ENCODE peak calls at places on chromosomes 1 and 21, in four cellular contexts. One of them, this sample, is unnamed.

GRCh38 chr1:211036701-211037494 is 97.0 kb downstream of the KCNH1 start:
- DNase-seq in fibroblast of villous mesenchyme: peak; percentile 83
- DNase-seq in IMR-90: peak; percentile 92
- DNase-seq in uterus: no peak
- DNase-seq in this sample: peak; percentile 76

GRCh38 chr1:166327886-166328285 is 161.1 kb upstream of the FAM78B start:
- DNase-seq in fibroblast of villous mesenchyme: no peak
- DNase-seq in IMR-90: no peak
- DNase-seq in uterus: no peak
- DNase-seq in this sample: no peak

GRCh38 chr1:241215203-241215602 is 141.8 kb downstream of the RGS7 start:
- DNase-seq in fibroblast of villous mesenchyme: peak; percentile 1
- DNase-seq in IMR-90: no peak
- DNase-seq in uterus: no peak
- DNase-seq in this sample: peak; percentile 30

GRCh38 chr1:156376146-156376545 is 7.1 kb downstream of the RHBG start:
- DNase-seq in fibroblast of villous mesenchyme: no peak
- DNase-seq in IMR-90: peak; percentile 32
- DNase-seq in uterus: no peak
- DNase-seq in this sample: peak; percentile 64

GRCh38 chr1:2468041-2468472 is 8.0 kb upstream of the PLCH2 start:
- DNase-seq in fibroblast of villous mesenchyme: peak; percentile 22
- DNase-seq in IMR-90: peak; percentile 34
- DNase-seq in uterus: no peak
- DNase-seq in this sample: no peak

GRCh38 chr1:34987018-34987417 is 1.9 kb upstream of the TMEM35B start:
- DNase-seq in fibroblast of villous mesenchyme: peak; percentile 57
- DNase-seq in IMR-90: peak; percentile 34
- DNase-seq in uterus: no peak
- DNase-seq in this sample: peak; percentile 18

GRCh38 chr1:161096514-161096913 is 1.6 kb upstream of the KLHDC9 start:
- DNase-seq in fibroblast of villous mesenchyme: peak; percentile 87
- DNase-seq in IMR-90: peak; percentile 54
- DNase-seq in uterus: peak; percentile 45
- DNase-seq in this sample: peak; percentile 88

GRCh38 chr21:45371092-45371491 is 33.9 kb upstream of the COL18A1 start:
- DNase-seq in fibroblast of villous mesenchyme: no peak
- DNase-seq in IMR-90: no peak
- DNase-seq in uterus: no peak
- DNase-seq in this sample: no peak

GRCh38 chr1:5279127-5279526 is 624.7 kb downstream of the AJAP1 start:
- DNase-seq in fibroblast of villous mesenchyme: no peak
- DNase-seq in IMR-90: no peak
- DNase-seq in uterus: no peak
- DNase-seq in this sample: no peak

GRCh38 chr1:42162181-42162580 is 2.4 kb downstream of the GUCA2A start:
- DNase-seq in fibroblast of villous mesenchyme: no peak
- DNase-seq in IMR-90: no peak
- DNase-seq in uterus: no peak
- DNase-seq in this sample: no peak

GRCh38 chr1:11198851-11199628 is 9.9 kb downstream of the ANGPTL7 start:
- DNase-seq in fibroblast of villous mesenchyme: no peak
- DNase-seq in IMR-90: no peak
- DNase-seq in uterus: no peak
- DNase-seq in this sample: no peak

GRCh38 chr1:163188947-163189346 is 13.8 kb downstream of the RGS5 start:
- DNase-seq in fibroblast of villous mesenchyme: no peak
- DNase-seq in IMR-90: no peak
- DNase-seq in uterus: no peak
- DNase-seq in this sample: no peak

GRCh38 chr21:29326914-29327554 is 28.3 kb downstream of the BACH1 start:
- DNase-seq in fibroblast of villous mesenchyme: no peak
- DNase-seq in IMR-90: no peak
- DNase-seq in uterus: no peak
- DNase-seq in this sample: no peak

GRCh38 chr1:155049651-155050559 is 1.2 kb upstream of the ADAM15 start:
- DNase-seq in fibroblast of villous mesenchyme: no peak
- DNase-seq in IMR-90: peak; percentile 69
- DNase-seq in uterus: no peak
- DNase-seq in this sample: peak; percentile 54

GRCh38 chr1:1020000-1020404 is at the start of gene AGRN:
- DNase-seq in fibroblast of villous mesenchyme: peak; percentile 17
- DNase-seq in IMR-90: no peak
- DNase-seq in uterus: no peak
- DNase-seq in this sample: no peak

GRCh38 chr1:32413507-32414185 is 19.4 kb upstream of the BSDC1 start:
- DNase-seq in fibroblast of villous mesenchyme: peak; percentile 76
- DNase-seq in IMR-90: peak; percentile 68
- DNase-seq in uterus: peak; percentile 42
- DNase-seq in this sample: peak; percentile 66

GRCh38 chr1:32208891-32209309 is at the start of gene DCDC2B:
- DNase-seq in fibroblast of villous mesenchyme: peak; percentile 35
- DNase-seq in IMR-90: peak; percentile 37
- DNase-seq in uterus: peak; percentile 38
- DNase-seq in this sample: peak; percentile 46

GRCh38 chr1:240474133-240474614 is 137.8 kb downstream of the GREM2 start:
- DNase-seq in fibroblast of villous mesenchyme: peak; percentile 76
- DNase-seq in IMR-90: peak; percentile 87
- DNase-seq in uterus: no peak
- DNase-seq in this sample: peak; percentile 87

GRCh38 chr1:19300211-19300610 is 11.6 kb upstream of the AKR7A3 start:
- DNase-seq in fibroblast of villous mesenchyme: no peak
- DNase-seq in IMR-90: no peak
- DNase-seq in uterus: no peak
- DNase-seq in this sample: no peak

GRCh38 chr1:1352784-1353388 is 3.7 kb upstream of the DVL1 start:
- DNase-seq in fibroblast of villous mesenchyme: no peak
- DNase-seq in IMR-90: no peak
- DNase-seq in uterus: no peak
- DNase-seq in this sample: no peak

GRCh38 chr1:17909634-17910033 is 154.5 kb downstream of the ACTL8 start:
- DNase-seq in fibroblast of villous mesenchyme: peak; percentile 10
- DNase-seq in IMR-90: peak; percentile 24
- DNase-seq in uterus: no peak
- DNase-seq in this sample: peak; percentile 52

GRCh38 chr1:95041491-95042165 is 31.1 kb downstream of the ALG14 start:
- DNase-seq in fibroblast of villous mesenchyme: peak; percentile 92
- DNase-seq in IMR-90: peak; percentile 92
- DNase-seq in uterus: peak; percentile 81
- DNase-seq in this sample: peak; percentile 89

GRCh38 chr1:109794319-109795132 is 30.8 kb upstream of the EPS8L3 start:
- DNase-seq in fibroblast of villous mesenchyme: no peak
- DNase-seq in IMR-90: no peak
- DNase-seq in uterus: peak; percentile 19
- DNase-seq in this sample: peak; percentile 49

GRCh38 chr1:67029472-67029871 is 24.5 kb downstream of the SLC35D1 start:
- DNase-seq in fibroblast of villous mesenchyme: no peak
- DNase-seq in IMR-90: no peak
- DNase-seq in uterus: no peak
- DNase-seq in this sample: no peak

GRCh38 chr1:78619446-78619802 is 824 bp upstream of the IFI44L start:
- DNase-seq in fibroblast of villous mesenchyme: no peak
- DNase-seq in IMR-90: no peak
- DNase-seq in uterus: no peak
- DNase-seq in this sample: no peak

GRCh38 chr1:58704616-58705021 is 4.8 kb upstream of the MYSM1 start:
- DNase-seq in fibroblast of villous mesenchyme: no peak
- DNase-seq in IMR-90: no peak
- DNase-seq in uterus: no peak
- DNase-seq in this sample: no peak

GRCh38 chr1:201791775-201792166 is 37.2 kb upstream of the IPO9 start:
- DNase-seq in fibroblast of villous mesenchyme: peak; percentile 85
- DNase-seq in IMR-90: peak; percentile 63
- DNase-seq in uterus: peak; percentile 74
- DNase-seq in this sample: peak; percentile 77

GRCh38 chr1:117077267-117077666 is 17.1 kb downstream of the TTF2 start:
- DNase-seq in fibroblast of villous mesenchyme: peak; percentile 69
- DNase-seq in IMR-90: peak; percentile 96
- DNase-seq in uterus: no peak
- DNase-seq in this sample: peak; percentile 94

GRCh38 chr1:7174561-7174960 is 389.3 kb downstream of the CAMTA1 start:
- DNase-seq in fibroblast of villous mesenchyme: no peak
- DNase-seq in IMR-90: no peak
- DNase-seq in uterus: no peak
- DNase-seq in this sample: no peak

GRCh38 chr1:24540906-24541710 is 14.8 kb upstream of the NCMAP start:
- DNase-seq in fibroblast of villous mesenchyme: peak; percentile 91
- DNase-seq in IMR-90: peak; percentile 78
- DNase-seq in uterus: no peak
- DNase-seq in this sample: peak; percentile 72

GRCh38 chr1:150186789-150187559 is 37.3 kb downstream of the PLEKHO1 start:
- DNase-seq in fibroblast of villous mesenchyme: peak; percentile 62
- DNase-seq in IMR-90: peak; percentile 56
- DNase-seq in uterus: no peak
- DNase-seq in this sample: peak; percentile 86
- TF ChIP-seq CTCF in fibroblast of villous mesenchyme: peak; percentile 38
- TF ChIP-seq CTCF in IMR-90: peak; percentile 60
- TF ChIP-seq CTCF in uterus: peak; percentile 48
- TF ChIP-seq CTCF in this sample: peak; percentile 42

GRCh38 chr1:8409666-8410065 is 91.8 kb downstream of the SLC45A1 start:
- DNase-seq in fibroblast of villous mesenchyme: peak; percentile 33
- DNase-seq in IMR-90: no peak
- DNase-seq in uterus: no peak
- DNase-seq in this sample: no peak
- H3K4me3 ChIP-seq in fibroblast of villous mesenchyme: no peak overlapping the region
- H3K4me3 ChIP-seq in IMR-90: no peak overlapping the region
- H3K4me3 ChIP-seq in uterus: peak overlapping the region; percentile 5
- H3K4me3 ChIP-seq in this sample: no peak overlapping the region

DNA sequence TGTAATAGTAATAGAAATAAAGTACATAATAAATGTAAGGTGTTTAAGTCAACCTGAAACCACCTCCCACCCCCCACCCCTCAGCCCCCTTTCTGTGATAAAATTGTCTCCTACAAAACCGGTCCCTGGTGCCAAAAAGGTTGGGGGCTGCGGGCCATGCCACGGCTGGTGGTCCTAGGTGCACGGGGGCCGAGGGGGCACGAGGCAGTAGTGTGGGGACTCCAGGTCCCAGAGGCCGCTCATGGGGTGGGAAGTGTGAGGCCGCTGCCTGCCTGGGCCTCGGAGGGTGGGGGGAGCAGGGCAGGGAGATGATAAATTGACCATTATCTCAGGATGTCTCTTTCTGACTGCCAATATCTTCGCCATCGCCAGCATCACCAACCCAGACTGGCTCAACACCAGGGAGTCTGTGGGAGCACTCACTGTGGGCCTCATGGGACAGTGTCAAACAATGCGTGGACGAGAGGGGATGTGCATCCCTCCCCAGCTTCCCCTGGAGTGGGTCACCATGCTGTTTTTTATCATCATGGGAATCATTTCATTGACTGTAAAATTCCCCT is 6.5 kb downstream of the ZBTB17 start:
- DNase-seq in fibroblast of villous mesenchyme: no peak
- DNase-seq in IMR-90: no peak
- DNase-seq in uterus: no peak
- DNase-seq in this sample: no peak
- TF ChIP-seq CTCF in fibroblast of villous mesenchyme: no peak
- TF ChIP-seq CTCF in IMR-90: no peak
- TF ChIP-seq CTCF in uterus: no peak
- TF ChIP-seq CTCF in this sample: no peak

DNA sequence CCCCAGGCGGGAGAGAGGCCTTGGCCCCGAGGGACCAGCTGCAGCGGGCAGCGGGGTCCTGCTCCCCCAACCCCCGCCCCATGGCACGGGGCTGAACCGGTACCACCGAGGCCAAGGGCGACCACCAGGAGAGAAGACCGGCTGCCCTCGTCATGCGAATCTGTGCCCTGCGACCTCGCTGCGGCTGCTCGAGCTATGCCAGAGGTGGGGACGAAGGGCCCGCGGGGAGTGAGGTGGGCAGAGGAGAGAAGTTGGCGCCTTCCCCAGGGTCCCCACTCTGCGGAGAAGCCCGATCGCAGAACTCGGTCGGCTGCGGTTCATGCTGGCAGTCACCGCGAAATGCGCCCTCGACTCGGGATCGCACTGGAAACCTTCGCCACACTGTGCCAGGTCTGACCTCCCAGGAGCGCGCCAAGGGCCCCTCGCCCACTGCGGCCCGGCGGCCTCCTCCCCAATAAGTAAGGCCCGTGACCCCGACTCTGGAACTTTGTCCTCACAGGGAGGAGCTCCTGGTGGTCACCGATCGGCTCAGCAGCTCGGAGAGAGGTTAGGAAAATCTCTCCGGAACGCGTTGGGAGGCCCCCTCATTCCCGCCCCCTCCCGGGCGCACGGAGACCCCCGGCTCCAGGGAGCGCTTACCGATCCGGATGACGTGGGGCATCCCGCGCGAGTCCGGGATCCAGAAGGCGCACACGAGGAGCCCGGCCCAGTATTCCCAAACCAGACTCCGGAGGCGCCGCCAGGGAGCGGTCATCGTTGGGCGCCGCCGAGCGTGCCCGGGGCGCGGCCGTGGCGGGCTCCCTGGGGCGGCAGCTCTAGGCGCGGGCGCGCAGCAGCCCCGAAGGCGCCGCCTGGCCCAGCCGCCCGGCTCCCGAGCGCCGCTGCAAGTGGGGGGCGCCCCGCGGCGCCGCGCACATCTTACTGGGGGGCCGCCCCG is 692 bp downstream of the GRIK3 start:
- DNase-seq in fibroblast of villous mesenchyme: no peak
- DNase-seq in IMR-90: no peak
- DNase-seq in uterus: no peak
- DNase-seq in this sample: no peak
- H3K4me3 ChIP-seq in fibroblast of villous mesenchyme: no peak overlapping the region
- H3K4me3 ChIP-seq in IMR-90: no peak overlapping the region
- H3K4me3 ChIP-seq in uterus: no peak overlapping the region
- H3K4me3 ChIP-seq in this sample: no peak overlapping the region